ENCODE peak calls at places on chromosomes 3 and 15, in ten cellular contexts. Y is brain microvascular endothelial cell; K is pancreas; I is AG04450; U is IMR-90; L is epithelial cell of esophagus; V is naive thymus-derived CD4-positive, alpha-beta T cell; X is cardiac fibroblast; W is kidney; C is choroid plexus epithelial cell. R is an unnamed sample.

GRCh38 chr15:25798207-25798931 is 64.8 kb downstream of the ATP10A start:
- DNase-seq in Y (no peak), K (no peak), I (no peak), U (peak; percentile 54), L (no peak), V (no peak), X (peak; percentile 9), W (peak; percentile 60), C (no peak), R (no peak)

GRCh38 chr15:25366058-25366457 is 72.8 kb downstream of the UBE3A start:
- DNase-seq in Y (no peak), K (no peak), I (no peak), U (no peak), L (no peak), V (no peak), X (no peak), W (no peak), C (no peak), R (no peak)

GRCh38 chr3:151931171-151931570 is 57.7 kb downstream of the SUCNR1 start:
- DNase-seq in Y (peak; percentile 20), K (no peak), I (no peak), U (peak; percentile 48), L (no peak), V (no peak), X (no peak), W (no peak), C (peak; percentile 61), R (no peak)

GRCh38 chr15:63718590-63719035 is 115.1 kb downstream of the HERC1 start:
- DNase-seq in Y (peak; percentile 24), K (no peak), I (peak; percentile 36), U (peak; percentile 84), L (peak; percentile 72), V (no peak), X (peak; percentile 57), W (no peak), C (peak; percentile 88), R (no peak)

GRCh38 chr3:37093481-37093880 is 80.9 kb downstream of the LRRFIP2 start:
- DNase-seq in Y (peak; percentile 27), K (no peak), I (no peak), U (peak; percentile 29), L (no peak), V (no peak), X (peak; percentile 24), W (no peak), C (peak; percentile 63), R (no peak)

GRCh38 chr15:65333441-65333820 is 29.0 kb downstream of the RNU5B-1 start:
- DNase-seq in Y (no peak), K (no peak), I (no peak), U (no peak), L (peak; percentile 18), V (no peak), X (no peak), W (peak; percentile 25), C (no peak), R (no peak)

GRCh38 chr15:52183562-52184173 is 7.5 kb downstream of the GNB5 start:
- DNase-seq in Y (peak; percentile 40), K (no peak), I (no peak), U (peak; percentile 39), L (peak; percentile 53), V (no peak), X (peak; percentile 54), W (no peak), C (peak; percentile 66), R (no peak)

GRCh38 chr15:52076889-52077781 is 35.4 kb downstream of the BCL2L10 start:
- DNase-seq in Y (peak; percentile 92), K (no peak), I (no peak), U (peak; percentile 90), L (peak; percentile 99), V (no peak), X (peak; percentile 44), W (no peak), C (peak; percentile 77), R (no peak)

GRCh38 chr3:123949606-123950005 is 11.4 kb downstream of the CCDC14 start:
- DNase-seq in Y (peak; percentile 55), K (no peak), I (peak; percentile 32), U (peak; percentile 82), L (peak; percentile 39), V (no peak), X (no peak), W (no peak), C (peak; percentile 33), R (no peak)

GRCh38 chr3:18669374-18669773 is 244.2 kb upstream of the SATB1 start:
- DNase-seq in Y (no peak), K (no peak), I (no peak), U (no peak), L (no peak), V (no peak), X (no peak), W (no peak), C (no peak), R (no peak)

GRCh38 chr3:62046326-62046725 is 327.0 kb downstream of the FEZF2 start:
- DNase-seq in Y (peak; percentile 9), K (no peak), I (no peak), U (peak; percentile 37), L (peak; percentile 27), V (no peak), X (peak; percentile 24), W (no peak), C (peak; percentile 30), R (no peak)

DNA sequence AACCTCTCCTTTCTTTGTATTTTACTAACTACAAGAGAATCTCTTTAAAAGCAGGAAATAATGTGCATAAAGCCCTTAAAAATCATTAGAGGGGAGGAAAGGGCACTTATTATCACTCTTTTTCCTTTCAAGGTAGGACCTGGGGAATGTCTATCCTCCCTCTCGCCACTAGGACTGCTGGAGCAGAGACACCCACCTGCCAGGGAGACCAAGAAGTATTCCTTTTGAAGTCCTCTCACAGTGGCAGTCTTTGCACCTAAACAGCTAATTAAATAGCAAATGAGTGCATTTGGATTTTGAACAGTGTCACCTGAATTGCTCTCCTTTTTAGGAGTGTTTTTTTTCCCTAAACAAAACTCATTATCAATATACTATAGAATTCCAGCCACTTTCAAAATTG is 874.1 kb downstream of the ZPLD1 start:
- DNase-seq in Y (no peak), K (no peak), I (no peak), U (no peak), L (no peak), V (no peak), X (no peak), W (no peak), C (no peak), R (no peak)
- H3K4me3 ChIP-seq in Y (no peak overlapping the region), K (no peak overlapping the region), I (no peak overlapping the region), U (no peak overlapping the region), L (no peak overlapping the region), V (no peak overlapping the region), X (no peak overlapping the region), W (no peak overlapping the region), C (no peak overlapping the region), R (no peak overlapping the region)

GRCh38 chr15:59997070-59997701 is 6.9 kb upstream of the FOXB1 start:
- DNase-seq in Y (no peak), K (no peak), I (no peak), U (no peak), L (peak; percentile 36), V (peak; percentile 74), X (no peak), W (peak; percentile 54), C (no peak), R (peak; percentile 79)

GRCh38 chr15:59995568-59996349 is 8.4 kb upstream of the FOXB1 start:
- DNase-seq in Y (no peak), K (no peak), I (no peak), U (no peak), L (no peak), V (no peak), X (no peak), W (no peak), C (no peak), R (no peak)

GRCh38 chr15:59994855-59995557 is 9.1 kb upstream of the FOXB1 start:
- DNase-seq in Y (no peak), K (peak; percentile 62), I (no peak), U (no peak), L (no peak), V (peak; percentile 36), X (no peak), W (no peak), C (no peak), R (no peak)

GRCh38 chr15:59998256-59999063 is 5.7 kb upstream of the FOXB1 start:
- DNase-seq in Y (no peak), K (no peak), I (no peak), U (no peak), L (no peak), V (no peak), X (no peak), W (no peak), C (no peak), R (no peak)

DNA sequence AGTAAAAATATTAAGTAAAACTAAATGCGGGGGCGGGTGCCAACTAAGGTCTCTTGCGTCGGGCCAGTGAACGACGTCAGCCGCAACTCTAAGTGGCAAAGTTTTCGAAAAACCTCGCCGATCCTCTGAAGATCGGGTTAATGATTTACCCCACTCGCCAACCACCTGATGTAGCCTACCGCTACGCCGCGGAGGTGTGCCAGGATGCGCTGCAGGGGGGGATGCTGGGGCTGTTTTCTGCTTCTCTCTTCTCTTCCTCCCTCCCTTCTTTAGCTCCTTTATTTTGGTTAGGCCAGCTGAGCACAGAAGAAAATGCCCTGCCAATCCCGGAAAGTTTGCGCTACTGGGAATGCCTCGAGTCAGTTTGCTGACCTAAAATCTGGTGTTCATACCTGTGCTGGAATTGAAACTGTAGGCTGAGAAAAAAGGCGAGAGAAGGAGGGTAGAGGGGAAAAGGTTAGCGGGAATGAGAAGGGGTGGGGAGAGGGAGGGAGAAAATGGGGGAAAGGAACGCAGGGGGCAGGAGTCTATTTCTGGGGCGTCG is 7.5 kb upstream of the FOXB1 start:
- DNase-seq in Y (no peak), K (no peak), I (no peak), U (no peak), L (no peak), V (no peak), X (no peak), W (no peak), C (no peak), R (no peak)
- H3K4me3 ChIP-seq in Y (no peak overlapping the region), K (no peak overlapping the region), I (no peak overlapping the region), U (no peak overlapping the region), L (no peak overlapping the region), V (no peak overlapping the region), X (no peak overlapping the region), W (no peak overlapping the region), C (no peak overlapping the region), R (peak overlapping the region; percentile 51)

GRCh38 chr3:183572935-183573334 is 17.4 kb upstream of the KLHL6 start:
- DNase-seq in Y (no peak), K (no peak), I (no peak), U (no peak), L (no peak), V (no peak), X (no peak), W (no peak), C (no peak), R (no peak)
- H3K4me3 ChIP-seq in Y (no peak overlapping the region), K (no peak overlapping the region), I (no peak overlapping the region), U (no peak overlapping the region), L (no peak overlapping the region), V (no peak overlapping the region), X (no peak overlapping the region), W (no peak overlapping the region), C (no peak overlapping the region), R (no peak overlapping the region)

GRCh38 chr15:48603123-48603500 is 42.4 kb downstream of the FBN1 start:
- DNase-seq in Y (no peak), K (no peak), I (no peak), U (no peak), L (peak; percentile 19), V (no peak), X (peak; percentile 43), W (no peak), C (no peak), R (no peak)
- H3K4me3 ChIP-seq in Y (no peak overlapping the region), K (no peak overlapping the region), I (no peak overlapping the region), U (no peak overlapping the region), L (no peak overlapping the region), V (no peak overlapping the region), X (no peak overlapping the region), W (no peak overlapping the region), C (no peak overlapping the region), R (no peak overlapping the region)

R was measured in Jurkat, Clone E6-1.